ENCODE peak calls at places on chromosome 19, in seven cellular contexts. P is kidney; C is activated CD8-positive, alpha-beta T cell treated with anti-CD3 and anti-CD28 coated beads for 36 hours; D is CD4-positive, alpha-beta T cell; R is cardiac fibroblast; J is heart right ventricle; Q is RWPE2. B is an unnamed sample.

GRCh38 chr19:14113762-14114414 is 3.7 kb downstream of the PRKACA start:
- DNase-seq in P (no peak), J (peak), Q (no peak), R (no peak), C (peak), D (peak), B (no peak)

GRCh38 chr19:1016647-1017114 is 4.2 kb downstream of the TMEM259 start:
- DNase-seq in Q (no peak), D (no peak), C (no peak), R (peak), P (peak), J (no peak), B (no peak)

GRCh38 chr19:34523408-34523807 is 41.9 kb downstream of the WTIP start:
- DNase-seq in R (no peak), C (no peak), D (no peak), Q (no peak), P (no peak), J (no peak), B (no peak)

GRCh38 chr19:6521718-6522646 is 8.8 kb upstream of the TNFSF9 start:
- DNase-seq in Q (no peak), P (peak), J (no peak), D (peak), R (peak), C (peak), B (no peak)

GRCh38 chr19:14381689-14382474 is 638 bp downstream of the ADGRE5 start:
- DNase-seq in P (no peak), J (peak), R (peak), D (peak), Q (no peak), C (peak), B (peak)

GRCh38 chr19:49639401-49640112 is 386 bp downstream of the RRAS start:
- DNase-seq in P (no peak), Q (peak), R (peak), C (no peak), J (no peak), D (no peak), B (no peak)

GRCh38 chr19:4559569-4559968 is at the start of gene SEMA6B:
- DNase-seq in Q (no peak), R (peak), J (no peak), P (no peak), D (no peak), C (no peak), B (no peak)

GRCh38 chr19:5487222-5487621 is 32.0 kb downstream of the ZNRF4 start:
- DNase-seq in J (no peak), D (no peak), R (no peak), P (no peak), C (no peak), Q (no peak), B (no peak)

GRCh38 chr19:16896098-16896912 is 7.5 kb downstream of the F2RL3 start:
- DNase-seq in Q (no peak), R (no peak), C (peak), D (no peak), P (peak), J (no peak), B (no peak)

GRCh38 chr19:16588824-16589577 is 16.8 kb upstream of the SLC35E1 start:
- DNase-seq in P (no peak), C (peak), J (no peak), Q (no peak), D (no peak), R (no peak), B (no peak)

GRCh38 chr19:49879243-49879960 is 1.9 kb downstream of the TBC1D17 start:
- DNase-seq in Q (no peak), C (no peak), D (no peak), R (no peak), P (no peak), J (no peak), B (no peak)

GRCh38 chr19:1489463-1489971 is 633 bp downstream of the PCSK4 start:
- DNase-seq in C (peak), R (no peak), Q (no peak), P (peak), J (no peak), D (no peak), B (peak)

GRCh38 chr19:45254044-45254531 is 3.0 kb downstream of the MARK4 start:
- DNase-seq in P (no peak), D (no peak), Q (no peak), J (no peak), R (no peak), C (peak), B (no peak)

GRCh38 chr19:38024991-38025716 is 118.1 kb downstream of the SIPA1L3 start:
- DNase-seq in Q (no peak), R (no peak), C (no peak), D (no peak), P (no peak), J (no peak), B (no peak)

GRCh38 chr19:42421591-42422031 is 5.6 kb downstream of the LIPE start:
- DNase-seq in R (no peak), Q (peak), J (peak), P (peak), D (no peak), C (no peak), B (no peak)

GRCh38 chr19:5313307-5313706 is 27.3 kb downstream of the PTPRS start:
- DNase-seq in J (no peak), C (peak), D (no peak), P (no peak), Q (no peak), R (no peak), B (no peak)

GRCh38 chr19:55391191-55391670 is 5.5 kb downstream of the RPL28 start:
- DNase-seq in Q (no peak), R (no peak), D (no peak), C (no peak), P (no peak), J (no peak), B (no peak)

GRCh38 chr19:33812388-33813330 is 16.0 kb downstream of the KCTD15 start:
- DNase-seq in C (no peak), J (no peak), R (no peak), D (no peak), P (peak), Q (peak), B (no peak)

GRCh38 chr19:12194827-12195500 is 32.1 kb downstream of the ZNF136 start:
- DNase-seq in C (peak), D (peak), Q (peak), J (peak), R (peak), P (peak), B (peak)

GRCh38 chr19:3524075-3524842 is 14.7 kb upstream of the TEKTIP1 start:
- DNase-seq in P (peak), C (no peak), D (no peak), J (no peak), Q (no peak), R (no peak), B (no peak)

GRCh38 chr19:17107546-17108452 is 32.2 kb downstream of the MYO9B start:
- DNase-seq in R (peak), D (no peak), C (peak), Q (peak), P (peak), J (peak), B (no peak)

GRCh38 chr19:40283414-40284250 is 1.5 kb downstream of the AKT2 start:
- DNase-seq in C (no peak), D (no peak), R (no peak), P (no peak), J (no peak), Q (no peak), B (no peak)

GRCh38 chr19:40286235-40286530 is 1.0 kb upstream of the AKT2 start:
- DNase-seq in Q (no peak), R (no peak), C (no peak), P (no peak), J (no peak), D (no peak), B (no peak)

GRCh38 chr19:40285353-40286234 is 449 bp upstream of the AKT2 start:
- DNase-seq in D (peak), Q (peak), P (peak), C (peak), J (peak), R (peak), B (peak)

GRCh38 chr19:40284251-40284500 is 969 bp downstream of the AKT2 start:
- DNase-seq in R (no peak), Q (no peak), J (no peak), D (no peak), C (no peak), P (no peak), B (no peak)

GRCh38 chr19:40284501-40285352 is at the start of gene AKT2:
- DNase-seq in D (peak), Q (peak), J (peak), C (peak), R (no peak), P (peak), B (peak)
- TF ChIP-seq CTCF in D (no peak), Q (no peak), J (no peak), C (no peak), R (no peak), P (no peak), B (no peak)

GRCh38 chr19:58516964-58517833 is 2.4 kb downstream of the ZBTB45 start:
- DNase-seq in C (no peak), Q (no peak), P (peak), J (no peak), D (no peak), R (no peak), B (no peak)
- TF ChIP-seq CTCF in C (peak), Q (no peak), P (no peak), J (no peak), D (peak), R (no peak), B (no peak)

GRCh38 chr19:10268077-10268476 is 2.8 kb upstream of the ICAM1 start:
- DNase-seq in J (no peak), Q (no peak), C (no peak), P (no peak), D (no peak), R (no peak), B (no peak)

GRCh38 chr19:10271543-10272086 is 695 bp downstream of the ICAM1 start:
- DNase-seq in C (peak), J (no peak), Q (no peak), P (peak), R (peak), D (peak), B (peak)

GRCh38 chr19:10269333-10270179 is 1.4 kb upstream of the ICAM1 start:
- DNase-seq in D (peak), R (peak), J (peak), C (peak), Q (peak), P (peak), B (peak)

GRCh38 chr19:10270180-10270615 is 722 bp upstream of the ICAM1 start:
- DNase-seq in R (peak), J (peak), P (peak), Q (no peak), D (peak), C (peak), B (peak)

GRCh38 chr19:10270616-10271394 is at the start of gene ICAM1:
- DNase-seq in C (peak), J (peak), Q (no peak), P (peak), R (peak), D (peak), B (peak)
- TF ChIP-seq CTCF in C (no peak), J (no peak), Q (no peak), P (no peak), R (no peak), D (peak), B (no peak)

DNA sequence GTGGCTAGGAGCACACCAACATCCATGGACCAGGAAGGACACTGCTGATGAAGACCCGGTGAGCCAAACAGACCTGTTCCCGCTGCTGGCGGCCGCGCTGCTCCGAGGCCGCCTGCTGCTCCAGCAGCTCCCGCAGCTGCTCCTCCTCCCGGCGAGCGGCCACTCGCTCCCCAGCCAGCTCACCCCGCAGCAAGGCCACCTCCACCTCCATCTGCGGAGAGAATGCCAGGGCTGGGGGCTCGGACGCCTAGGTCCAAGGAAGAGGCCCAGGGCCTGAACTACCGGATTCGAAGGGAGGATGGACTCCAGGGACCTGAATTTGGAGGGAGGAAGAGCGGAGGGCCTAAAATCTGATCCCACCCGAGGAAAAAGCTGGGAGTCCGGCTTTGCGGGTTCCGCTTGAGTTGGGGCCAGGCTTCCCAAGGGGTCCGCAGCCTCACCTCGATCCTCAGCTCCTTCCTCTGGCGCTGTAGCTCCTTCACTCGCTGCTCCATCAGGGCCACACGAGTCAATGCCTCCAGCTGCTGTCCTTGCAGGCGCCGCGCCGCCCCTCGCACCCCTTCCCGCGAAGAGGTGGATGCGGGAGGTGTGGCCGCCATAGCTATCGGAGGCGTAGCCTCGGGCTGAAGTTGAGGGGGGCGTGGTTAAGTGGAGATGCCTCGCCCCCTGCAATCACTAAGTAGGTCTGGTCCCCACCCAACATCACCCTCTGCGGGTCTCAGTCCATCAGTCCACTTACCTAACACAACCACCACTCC is 2.7 kb downstream of the PHLDB3 start:
- DNase-seq in J (no peak), Q (no peak), P (peak), R (no peak), D (no peak), C (no peak), B (no peak)
- TF ChIP-seq CTCF in J (no peak), Q (no peak), P (no peak), R (no peak), D (no peak), C (no peak), B (no peak)

GRCh38 chr19:19341026-19341425 is 20.4 kb downstream of the MAU2 start:
- DNase-seq in D (no peak), R (no peak), Q (no peak), J (no peak), P (no peak), C (no peak), B (no peak)

GRCh38 chr19:19342086-19343015 is 21.7 kb downstream of the MAU2 start:
- DNase-seq in D (no peak), P (no peak), R (peak), Q (no peak), C (no peak), J (peak), B (no peak)

GRCh38 chr19:19343762-19344161 is 23.1 kb downstream of the MAU2 start:
- DNase-seq in Q (no peak), R (no peak), D (no peak), P (no peak), C (no peak), J (no peak), B (no peak)

GRCh38 chr19:19345232-19345631 is 24.6 kb downstream of the MAU2 start:
- DNase-seq in Q (no peak), C (no peak), D (no peak), P (no peak), R (no peak), J (no peak), B (no peak)

DNA sequence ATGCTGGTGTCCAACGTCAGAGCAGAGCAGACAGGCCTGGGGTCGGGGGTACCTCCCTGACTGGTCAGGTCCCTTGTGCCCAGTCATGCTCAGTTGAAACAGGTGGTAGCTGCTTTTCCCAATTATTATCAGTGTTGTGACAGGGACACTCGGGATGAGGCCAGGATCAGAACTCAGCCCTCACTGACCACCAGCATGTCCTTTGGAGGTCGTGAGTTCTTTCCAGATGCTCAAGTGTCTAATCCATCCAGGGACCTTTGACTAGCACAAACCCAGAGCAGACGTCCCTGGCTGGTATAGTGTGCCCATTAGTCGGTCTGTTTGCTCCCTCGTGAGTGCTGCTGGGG is 22.4 kb downstream of the MAU2 start:
- DNase-seq in Q (no peak), D (no peak), P (no peak), R (no peak), C (no peak), J (no peak), B (no peak)
- TF ChIP-seq CTCF in Q (peak), D (no peak), P (no peak), R (no peak), C (no peak), J (no peak), B (no peak)

GRCh38 chr19:53944416-53944815 is 18.3 kb upstream of the CACNG8 start:
- DNase-seq in P (no peak), R (no peak), D (no peak), Q (no peak), J (no peak), C (no peak), B (no peak)

GRCh38 chr19:53944933-53945332 is 17.8 kb upstream of the CACNG8 start:
- DNase-seq in C (no peak), R (no peak), P (no peak), Q (no peak), D (no peak), J (no peak), B (no peak)

GRCh38 chr19:53945998-53946397 is 16.7 kb upstream of the CACNG8 start:
- DNase-seq in J (no peak), C (no peak), R (no peak), P (no peak), D (no peak), Q (no peak), B (no peak)

GRCh38 chr19:53945441-53945840 is 17.3 kb upstream of the CACNG8 start:
- DNase-seq in R (peak), J (no peak), Q (no peak), C (no peak), P (no peak), D (no peak), B (no peak)

DNA sequence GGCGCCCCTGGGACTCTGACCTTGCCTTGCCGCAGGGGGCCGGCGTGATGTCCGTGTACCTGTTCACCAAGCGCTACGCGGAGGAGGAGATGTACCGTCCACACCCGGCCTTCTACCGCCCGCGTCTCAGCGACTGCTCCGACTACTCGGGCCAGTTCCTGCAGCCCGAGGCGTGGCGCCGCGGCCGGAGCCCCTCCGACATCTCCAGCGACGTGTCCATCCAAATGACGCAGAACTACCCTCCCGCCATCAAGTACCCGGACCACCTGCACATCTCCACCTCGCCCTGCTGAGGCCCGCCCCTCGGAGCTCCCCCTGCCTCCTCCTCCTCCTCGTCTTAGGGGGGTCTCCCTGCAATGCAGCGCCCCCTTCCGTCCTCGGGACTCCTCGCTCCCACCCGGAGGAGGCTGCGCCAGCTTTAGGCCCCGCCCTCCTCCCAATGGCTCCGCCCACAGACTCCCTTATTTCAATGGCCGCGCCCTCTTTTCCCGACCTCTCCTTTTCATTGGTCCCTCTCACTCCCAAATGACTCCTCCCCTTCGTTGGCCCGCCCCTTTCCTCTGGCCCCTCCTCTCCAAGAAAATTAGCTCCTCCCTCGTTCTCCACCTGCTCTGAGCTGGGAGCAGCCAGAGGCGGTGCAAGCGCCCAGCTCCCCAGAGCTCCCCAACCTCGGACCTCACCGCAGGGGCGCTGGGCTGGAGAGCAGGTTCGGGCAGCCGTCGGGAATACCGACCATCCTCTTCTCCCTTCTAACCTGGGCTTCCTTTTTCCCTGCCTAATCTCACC is 20.5 kb upstream of the CACNG8 start:
- DNase-seq in Q (no peak), P (no peak), R (peak), D (no peak), C (peak), J (no peak), B (no peak)
- TF ChIP-seq CTCF in Q (no peak), P (no peak), R (no peak), D (no peak), C (no peak), J (no peak), B (no peak)